ENCODE peak calls at places on chromosomes 2 and 18, in four cellular contexts. K is transverse colon, W is Peyer's patch, A is A549. Q is an unnamed sample.

GRCh38 chr2:1718339-1719220 is 25.7 kb downstream of the PXDN start:
- DNase-seq in K (no peak), W (no peak), A (no peak), Q (no peak)

GRCh38 chr2:231397928-231398294 is 2.4 kb downstream of the B3GNT7 start:
- DNase-seq in W (no peak), A (no peak), K (no peak), Q (no peak)

GRCh38 chr18:80157708-80158343 is 48.8 kb downstream of the ADNP2 start:
- DNase-seq in K (peak), A (peak), W (peak), Q (peak)

GRCh38 chr2:172097557-172098131 is 5.1 kb downstream of the DLX2 start:
- DNase-seq in K (no peak), A (no peak), W (no peak), Q (no peak)

GRCh38 chr2:207892676-207893402 is 123.1 kb upstream of the FZD5 start:
- DNase-seq in K (no peak), W (no peak), A (no peak), Q (no peak)

GRCh38 chr18:25832008-25832604 is 258.3 kb downstream of the SS18 start:
- DNase-seq in A (peak), K (peak), W (peak), Q (no peak)

GRCh38 chr2:16125614-16126125 is 185.3 kb downstream of the MYCN start:
- DNase-seq in A (no peak), K (peak), W (peak), Q (no peak)

GRCh38 chr2:46909771-46910419 is 5.7 kb downstream of the MCFD2 start:
- DNase-seq in W (peak), A (peak), K (peak), Q (no peak)

GRCh38 chr18:79400091-79400590 is 4.4 kb downstream of the NFATC1 start:
- DNase-seq in A (no peak), K (peak), W (peak), Q (peak)

GRCh38 chr2:34104601-34105000 is 505.5 kb upstream of the FAM98A start:
- DNase-seq in W (no peak), A (no peak), K (no peak), Q (no peak)

GRCh38 chr2:83081835-83082522 is 1377.1 kb downstream of the SUCLG1 start:
- DNase-seq in A (no peak), W (no peak), K (no peak), Q (no peak)

GRCh38 chr18:11992096-11992785 is 10.9 kb downstream of the IMPA2 start:
- DNase-seq in K (no peak), A (no peak), W (no peak), Q (no peak)

GRCh38 chr18:11991021-11991770 is 9.9 kb downstream of the IMPA2 start:
- DNase-seq in W (no peak), A (no peak), K (no peak), Q (no peak)

GRCh38 chr18:11990541-11990940 is 9.2 kb downstream of the IMPA2 start:
- DNase-seq in K (no peak), A (no peak), W (no peak), Q (no peak)

GRCh38 chr18:11989174-11989573 is 7.9 kb downstream of the IMPA2 start:
- DNase-seq in W (no peak), K (peak), A (no peak), Q (no peak)

GRCh38 chr18:11989966-11990380 is 8.7 kb downstream of the IMPA2 start:
- DNase-seq in W (no peak), A (no peak), K (no peak), Q (no peak)
- H3K27ac ChIP-seq in W (no peak), A (peak), K (peak), Q (no peak)

DNA sequence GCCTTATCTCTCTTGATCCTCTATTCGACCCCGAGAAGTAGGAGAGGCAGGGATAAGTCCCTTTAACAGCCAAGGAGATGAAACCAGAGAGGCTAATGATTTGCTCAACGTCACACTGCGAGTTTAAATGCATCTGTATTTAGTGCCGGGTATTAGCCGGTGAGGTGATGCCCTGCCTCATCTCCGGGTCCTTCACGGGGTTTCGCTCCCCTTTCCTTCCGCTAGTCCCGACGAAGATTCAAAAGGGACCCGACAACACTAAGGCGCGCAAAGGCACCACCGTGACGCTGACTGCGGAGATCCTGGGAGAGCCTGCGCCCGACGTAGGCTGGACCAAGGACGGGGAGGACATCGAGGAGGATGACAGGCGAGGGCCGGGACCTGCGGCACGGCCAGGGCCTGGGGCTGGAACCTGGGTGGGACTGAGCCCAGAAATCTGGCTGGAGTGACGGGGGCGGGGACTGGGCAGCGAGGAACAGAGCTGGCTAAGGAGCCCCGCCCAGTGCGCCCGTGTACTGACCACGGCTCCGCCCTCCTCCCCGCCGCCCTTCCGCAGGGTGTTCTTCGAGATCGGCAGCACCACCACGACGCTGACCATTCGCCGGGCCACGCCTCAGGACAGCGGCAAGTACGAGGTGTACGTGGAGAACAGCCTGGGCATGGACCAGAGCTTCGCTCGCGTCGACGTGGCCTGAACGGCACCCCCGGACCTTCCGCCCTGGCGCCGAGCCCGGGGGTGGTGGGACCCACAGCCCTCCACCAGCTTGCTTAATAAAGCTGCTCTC is 1.0 kb upstream of the GMPPA start:
- DNase-seq in K (peak), W (peak), A (peak), Q (peak)
- TF ChIP-seq POLR2A in K (peak), W (peak), A (peak), Q (peak)

DNA sequence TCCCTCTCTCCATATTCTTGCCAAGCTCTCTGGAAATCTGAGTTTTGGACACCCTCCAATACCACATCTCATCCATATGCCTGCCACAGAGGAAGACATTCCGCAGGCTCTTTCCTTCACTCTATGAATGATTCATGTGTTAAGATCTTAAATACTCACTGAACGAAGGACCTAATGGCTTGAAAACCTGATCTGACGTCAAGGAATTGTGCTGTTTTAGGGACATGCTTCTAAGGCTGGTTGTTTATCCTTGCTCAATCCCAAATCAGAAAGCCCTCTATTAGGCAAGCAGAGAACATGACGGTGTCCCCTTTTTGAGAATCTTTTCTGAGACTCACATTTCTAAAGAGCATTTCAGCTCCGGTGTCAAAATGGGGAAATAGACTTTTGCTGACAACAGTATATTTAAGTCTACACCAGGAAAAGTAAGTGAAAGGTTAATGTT is 83.7 kb upstream of the GALNT5 start:
- DNase-seq in W (no peak), A (peak), K (no peak), Q (no peak)
- H3K27ac ChIP-seq in W (peak), A (peak), K (peak), Q (no peak)

GRCh38 chr2:240819404-240820013 is 510 bp downstream of the KIF1A start:
- DNase-seq in A (no peak), K (no peak), W (no peak), Q (no peak)

GRCh38 chr2:240820607-240821428 is 799 bp upstream of the KIF1A start:
- DNase-seq in K (no peak), A (peak), W (no peak), Q (no peak)

GRCh38 chr2:240821429-240821778 is 1.4 kb upstream of the KIF1A start:
- DNase-seq in W (no peak), K (no peak), A (no peak), Q (no peak)

GRCh38 chr2:240818543-240819403 is 1.2 kb downstream of the KIF1A start:
- DNase-seq in W (peak), K (no peak), A (no peak), Q (no peak)

GRCh38 chr2:240820014-240820606 is at the start of gene KIF1A:
- DNase-seq in K (no peak), W (no peak), A (no peak), Q (no peak)
- TF ChIP-seq POLR2A in K (no peak), W (no peak), A (no peak), Q (no peak)

DNA sequence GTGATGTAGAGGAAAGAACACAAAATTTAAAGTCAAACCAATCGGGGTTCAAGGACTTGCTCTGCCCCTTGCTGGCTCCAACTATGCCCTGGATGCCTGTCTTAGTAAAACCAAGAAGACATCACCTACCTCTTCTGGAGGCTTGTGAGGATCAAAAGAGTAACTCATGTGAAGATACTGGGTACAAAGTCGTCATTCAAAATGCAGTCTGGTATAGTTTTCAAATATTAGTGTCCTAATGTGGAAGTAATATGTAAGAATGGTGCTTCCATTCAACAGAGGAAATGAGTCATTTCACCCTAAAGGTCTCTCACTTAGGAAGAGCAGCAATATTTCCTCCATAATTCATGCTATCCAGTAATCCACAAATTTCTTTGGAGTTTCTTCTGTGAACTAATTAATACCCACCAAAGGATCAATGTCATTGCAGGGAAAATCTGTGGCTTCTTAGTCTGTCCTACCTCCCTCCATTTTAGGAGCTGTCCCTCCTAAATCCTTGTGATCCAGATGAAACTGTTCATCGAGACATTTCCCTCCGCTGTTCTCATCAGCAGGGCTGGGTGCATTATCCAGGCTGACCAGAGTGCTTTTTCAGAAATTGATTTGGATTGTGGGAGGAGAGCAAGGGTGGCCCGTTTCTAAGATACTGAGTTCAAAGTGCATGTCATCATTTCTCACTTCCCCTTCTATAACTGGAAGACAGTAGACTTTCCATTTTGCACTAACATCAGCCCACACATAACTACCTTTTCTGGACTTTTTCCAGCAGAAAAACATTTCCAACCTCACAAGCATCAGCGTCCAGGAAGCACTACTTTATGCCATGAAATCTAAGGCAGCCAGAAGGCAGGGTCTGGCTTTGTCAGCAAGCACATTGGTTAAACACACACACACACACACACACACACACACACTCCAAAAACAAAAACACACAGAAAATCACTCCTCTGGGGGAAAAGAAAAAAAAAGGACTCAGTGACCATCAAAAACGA is 94.3 kb downstream of the ANKRD44 start:
- DNase-seq in A (no peak), W (no peak), K (no peak), Q (no peak)
- H3K27ac ChIP-seq in A (no peak), W (peak), K (peak), Q (no peak)